ENCODE peak calls at places on chromosomes 16 and 17, in seven cellular contexts. One of them, this sample, is unnamed. For H3K9me3, the result is how much of the 10 kb centered on the place peaks cover.

GRCh38 chr17:82787081-82787848 is 35.4 kb downstream of the TBCD start:
- ATAC-seq in T-helper 17 cell: no peak
- ATAC-seq in CD4-positive, CD25-positive, alpha-beta regulatory T cell: no peak
- ATAC-seq in Panc1: no peak
- ATAC-seq in upper lobe of left lung: no peak
- ATAC-seq in K562: no peak
- ATAC-seq in CD8-positive, alpha-beta T cell: no peak
- ATAC-seq in this sample: peak

GRCh38 chr17:80891096-80892018 is 100.3 kb upstream of the CHMP6 start:
- ATAC-seq in T-helper 17 cell: peak
- ATAC-seq in CD4-positive, CD25-positive, alpha-beta regulatory T cell: peak
- ATAC-seq in Panc1: peak
- ATAC-seq in upper lobe of left lung: no peak
- ATAC-seq in K562: peak
- ATAC-seq in CD8-positive, alpha-beta T cell: peak
- ATAC-seq in this sample: peak

GRCh38 chr17:49294126-49294525 is 63.5 kb upstream of the PHOSPHO1 start:
- ATAC-seq in T-helper 17 cell: no peak
- ATAC-seq in CD4-positive, CD25-positive, alpha-beta regulatory T cell: no peak
- ATAC-seq in Panc1: no peak
- ATAC-seq in upper lobe of left lung: no peak
- ATAC-seq in K562: no peak
- ATAC-seq in CD8-positive, alpha-beta T cell: no peak
- ATAC-seq in this sample: no peak

GRCh38 chr17:55089955-55090573 is 121.5 kb downstream of the STXBP4 start:
- ATAC-seq in T-helper 17 cell: peak
- ATAC-seq in CD4-positive, CD25-positive, alpha-beta regulatory T cell: peak
- ATAC-seq in Panc1: no peak
- ATAC-seq in upper lobe of left lung: no peak
- ATAC-seq in K562: peak
- ATAC-seq in CD8-positive, alpha-beta T cell: peak
- ATAC-seq in this sample: no peak

GRCh38 chr16:3999479-3999868 is 116.8 kb downstream of the ADCY9 start:
- ATAC-seq in T-helper 17 cell: no peak
- ATAC-seq in CD4-positive, CD25-positive, alpha-beta regulatory T cell: no peak
- ATAC-seq in Panc1: no peak
- ATAC-seq in upper lobe of left lung: no peak
- ATAC-seq in K562: no peak
- ATAC-seq in CD8-positive, alpha-beta T cell: no peak
- ATAC-seq in this sample: peak

GRCh38 chr16:86798247-86799041 is 220.1 kb downstream of the FOXL1 start:
- ATAC-seq in T-helper 17 cell: no peak
- ATAC-seq in CD4-positive, CD25-positive, alpha-beta regulatory T cell: no peak
- ATAC-seq in Panc1: no peak
- ATAC-seq in upper lobe of left lung: no peak
- ATAC-seq in K562: no peak
- ATAC-seq in CD8-positive, alpha-beta T cell: no peak
- ATAC-seq in this sample: no peak

GRCh38 chr17:83024205-83024971 is 55.0 kb upstream of the METRNL start:
- ATAC-seq in T-helper 17 cell: no peak
- ATAC-seq in CD4-positive, CD25-positive, alpha-beta regulatory T cell: no peak
- ATAC-seq in Panc1: peak
- ATAC-seq in upper lobe of left lung: peak
- ATAC-seq in K562: no peak
- ATAC-seq in CD8-positive, alpha-beta T cell: no peak
- ATAC-seq in this sample: no peak

GRCh38 chr16:75326333-75326732 is 74.9 kb upstream of the BCAR1 start:
- ATAC-seq in T-helper 17 cell: peak
- ATAC-seq in CD4-positive, CD25-positive, alpha-beta regulatory T cell: peak
- ATAC-seq in Panc1: no peak
- ATAC-seq in upper lobe of left lung: no peak
- ATAC-seq in K562: no peak
- ATAC-seq in CD8-positive, alpha-beta T cell: no peak
- ATAC-seq in this sample: no peak

GRCh38 chr17:13920413-13920812 is 148.9 kb upstream of the COX10 start:
- ATAC-seq in T-helper 17 cell: no peak
- ATAC-seq in CD4-positive, CD25-positive, alpha-beta regulatory T cell: no peak
- ATAC-seq in Panc1: no peak
- ATAC-seq in upper lobe of left lung: no peak
- ATAC-seq in K562: no peak
- ATAC-seq in CD8-positive, alpha-beta T cell: no peak
- ATAC-seq in this sample: no peak

GRCh38 chr17:80503031-80503430 is 26.6 kb upstream of the NPTX1 start:
- ATAC-seq in T-helper 17 cell: no peak
- ATAC-seq in CD4-positive, CD25-positive, alpha-beta regulatory T cell: no peak
- ATAC-seq in Panc1: no peak
- ATAC-seq in upper lobe of left lung: no peak
- ATAC-seq in K562: no peak
- ATAC-seq in CD8-positive, alpha-beta T cell: no peak
- ATAC-seq in this sample: no peak

GRCh38 chr16:78611318-78611717 is 511.9 kb downstream of the WWOX start:
- ATAC-seq in T-helper 17 cell: no peak
- ATAC-seq in CD4-positive, CD25-positive, alpha-beta regulatory T cell: no peak
- ATAC-seq in Panc1: no peak
- ATAC-seq in upper lobe of left lung: no peak
- ATAC-seq in K562: no peak
- ATAC-seq in CD8-positive, alpha-beta T cell: no peak
- ATAC-seq in this sample: no peak

GRCh38 chr16:27025581-27025980 is 41.1 kb upstream of the C16orf82 start:
- ATAC-seq in T-helper 17 cell: no peak
- ATAC-seq in CD4-positive, CD25-positive, alpha-beta regulatory T cell: no peak
- ATAC-seq in Panc1: no peak
- ATAC-seq in upper lobe of left lung: no peak
- ATAC-seq in K562: peak
- ATAC-seq in CD8-positive, alpha-beta T cell: no peak
- ATAC-seq in this sample: no peak

GRCh38 chr17:67139784-67140665 is 95.7 kb downstream of the CACNG1 start:
- ATAC-seq in T-helper 17 cell: no peak
- ATAC-seq in CD4-positive, CD25-positive, alpha-beta regulatory T cell: no peak
- ATAC-seq in Panc1: no peak
- ATAC-seq in upper lobe of left lung: peak
- ATAC-seq in K562: peak
- ATAC-seq in CD8-positive, alpha-beta T cell: no peak
- ATAC-seq in this sample: no peak

GRCh38 chr16:47732122-47732805 is 271.1 kb downstream of the PHKB start:
- ATAC-seq in T-helper 17 cell: no peak
- ATAC-seq in CD4-positive, CD25-positive, alpha-beta regulatory T cell: peak
- ATAC-seq in Panc1: no peak
- ATAC-seq in upper lobe of left lung: no peak
- ATAC-seq in K562: no peak
- ATAC-seq in CD8-positive, alpha-beta T cell: no peak
- ATAC-seq in this sample: no peak

GRCh38 chr16:57374067-57374534 is 1.8 kb downstream of the CX3CL1 start:
- ATAC-seq in T-helper 17 cell: no peak
- ATAC-seq in CD4-positive, CD25-positive, alpha-beta regulatory T cell: no peak
- ATAC-seq in Panc1: no peak
- ATAC-seq in upper lobe of left lung: no peak
- ATAC-seq in K562: no peak
- ATAC-seq in CD8-positive, alpha-beta T cell: no peak
- ATAC-seq in this sample: no peak

GRCh38 chr16:48276102-48276501 is 28.8 kb upstream of the ABCC11 start:
- ATAC-seq in T-helper 17 cell: no peak
- ATAC-seq in CD4-positive, CD25-positive, alpha-beta regulatory T cell: no peak
- ATAC-seq in Panc1: no peak
- ATAC-seq in upper lobe of left lung: no peak
- ATAC-seq in K562: no peak
- ATAC-seq in CD8-positive, alpha-beta T cell: no peak
- ATAC-seq in this sample: peak

GRCh38 chr16:82993874-82994375 is 367.2 kb downstream of the CDH13 start:
- ATAC-seq in T-helper 17 cell: no peak
- ATAC-seq in CD4-positive, CD25-positive, alpha-beta regulatory T cell: no peak
- ATAC-seq in Panc1: no peak
- ATAC-seq in upper lobe of left lung: peak
- ATAC-seq in K562: no peak
- ATAC-seq in CD8-positive, alpha-beta T cell: no peak
- ATAC-seq in this sample: no peak

GRCh38 chr16:82991941-82992675 is 365.3 kb downstream of the CDH13 start:
- ATAC-seq in T-helper 17 cell: no peak
- ATAC-seq in CD4-positive, CD25-positive, alpha-beta regulatory T cell: no peak
- ATAC-seq in Panc1: no peak
- ATAC-seq in upper lobe of left lung: no peak
- ATAC-seq in K562: no peak
- ATAC-seq in CD8-positive, alpha-beta T cell: no peak
- ATAC-seq in this sample: no peak

GRCh38 chr16:82993415-82993814 is 366.6 kb downstream of the CDH13 start:
- ATAC-seq in T-helper 17 cell: no peak
- ATAC-seq in CD4-positive, CD25-positive, alpha-beta regulatory T cell: no peak
- ATAC-seq in Panc1: no peak
- ATAC-seq in upper lobe of left lung: no peak
- ATAC-seq in K562: no peak
- ATAC-seq in CD8-positive, alpha-beta T cell: no peak
- ATAC-seq in this sample: no peak

GRCh38 chr16:82991435-82991834 is 364.7 kb downstream of the CDH13 start:
- ATAC-seq in T-helper 17 cell: no peak
- ATAC-seq in CD4-positive, CD25-positive, alpha-beta regulatory T cell: no peak
- ATAC-seq in Panc1: no peak
- ATAC-seq in upper lobe of left lung: no peak
- ATAC-seq in K562: no peak
- ATAC-seq in CD8-positive, alpha-beta T cell: no peak
- ATAC-seq in this sample: no peak

DNA sequence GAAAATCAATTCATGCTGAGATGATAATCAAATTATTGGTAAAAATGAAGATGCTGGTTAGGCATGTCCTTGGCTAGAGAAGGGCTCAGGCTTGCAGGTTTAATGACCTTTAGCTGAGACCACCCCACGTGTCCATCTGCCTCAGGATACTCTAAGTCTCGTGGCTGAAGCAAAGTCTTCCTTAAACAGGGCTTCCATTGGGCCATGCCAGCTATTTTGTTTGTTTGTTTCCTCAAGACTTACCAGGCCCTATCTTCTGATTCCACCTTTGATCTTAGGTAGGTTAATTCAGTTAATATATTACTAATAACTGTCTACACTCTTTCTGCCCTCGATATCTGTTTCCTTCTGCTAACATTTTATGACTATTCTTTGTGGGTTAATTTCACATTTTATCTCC is 366.1 kb downstream of the CDH13 start:
- ATAC-seq in T-helper 17 cell: no peak
- ATAC-seq in CD4-positive, CD25-positive, alpha-beta regulatory T cell: no peak
- ATAC-seq in Panc1: no peak
- ATAC-seq in upper lobe of left lung: no peak
- ATAC-seq in K562: no peak
- ATAC-seq in CD8-positive, alpha-beta T cell: no peak
- ATAC-seq in this sample: no peak
- H3K9me3 ChIP-seq in T-helper 17 cell: under half
- H3K9me3 ChIP-seq in CD4-positive, CD25-positive, alpha-beta regulatory T cell: under half
- H3K9me3 ChIP-seq in Panc1: under half
- H3K9me3 ChIP-seq in upper lobe of left lung: under half
- H3K9me3 ChIP-seq in K562: under half
- H3K9me3 ChIP-seq in CD8-positive, alpha-beta T cell: under half
- H3K9me3 ChIP-seq in this sample: under half

DNA sequence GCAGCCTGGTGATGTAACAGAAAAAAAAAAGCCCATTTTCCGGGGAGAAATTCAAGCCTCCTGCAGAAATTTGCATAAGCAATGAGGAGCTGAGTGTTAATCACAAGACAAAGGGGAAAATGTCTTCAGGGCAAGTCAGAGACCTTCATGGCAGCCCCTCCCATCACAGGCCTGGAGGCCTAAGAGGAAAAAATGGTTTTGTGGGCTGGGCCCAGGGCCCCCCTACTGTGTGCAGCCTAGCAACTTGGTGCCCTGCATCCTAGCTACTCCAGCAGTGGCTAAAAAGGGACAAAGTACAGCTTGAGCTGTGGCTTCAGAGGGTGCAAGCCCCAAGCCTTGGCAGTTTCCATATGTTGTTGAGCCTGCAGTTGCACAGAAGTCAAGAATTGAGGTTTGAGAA is 49.7 kb downstream of the AHSP start:
- ATAC-seq in T-helper 17 cell: no peak
- ATAC-seq in CD4-positive, CD25-positive, alpha-beta regulatory T cell: no peak
- ATAC-seq in Panc1: no peak
- ATAC-seq in upper lobe of left lung: no peak
- ATAC-seq in K562: no peak
- ATAC-seq in CD8-positive, alpha-beta T cell: no peak
- ATAC-seq in this sample: no peak
- H3K9me3 ChIP-seq in T-helper 17 cell: under half
- H3K9me3 ChIP-seq in CD4-positive, CD25-positive, alpha-beta regulatory T cell: under half
- H3K9me3 ChIP-seq in Panc1: under half
- H3K9me3 ChIP-seq in upper lobe of left lung: under half
- H3K9me3 ChIP-seq in K562: under half
- H3K9me3 ChIP-seq in CD8-positive, alpha-beta T cell: under half
- H3K9me3 ChIP-seq in this sample: under half

GRCh38 chr17:22512057-22512456 is 819.7 kb downstream of the KCNJ18 start:
- ATAC-seq in T-helper 17 cell: no peak
- ATAC-seq in CD4-positive, CD25-positive, alpha-beta regulatory T cell: no peak
- ATAC-seq in Panc1: no peak
- ATAC-seq in upper lobe of left lung: no peak
- ATAC-seq in K562: no peak
- ATAC-seq in CD8-positive, alpha-beta T cell: no peak
- ATAC-seq in this sample: no peak
- H3K9me3 ChIP-seq in T-helper 17 cell: under half
- H3K9me3 ChIP-seq in CD4-positive, CD25-positive, alpha-beta regulatory T cell: under half
- H3K9me3 ChIP-seq in Panc1: under half
- H3K9me3 ChIP-seq in upper lobe of left lung: under half
- H3K9me3 ChIP-seq in K562: under half
- H3K9me3 ChIP-seq in CD8-positive, alpha-beta T cell: under half
- H3K9me3 ChIP-seq in this sample: under half

DNA sequence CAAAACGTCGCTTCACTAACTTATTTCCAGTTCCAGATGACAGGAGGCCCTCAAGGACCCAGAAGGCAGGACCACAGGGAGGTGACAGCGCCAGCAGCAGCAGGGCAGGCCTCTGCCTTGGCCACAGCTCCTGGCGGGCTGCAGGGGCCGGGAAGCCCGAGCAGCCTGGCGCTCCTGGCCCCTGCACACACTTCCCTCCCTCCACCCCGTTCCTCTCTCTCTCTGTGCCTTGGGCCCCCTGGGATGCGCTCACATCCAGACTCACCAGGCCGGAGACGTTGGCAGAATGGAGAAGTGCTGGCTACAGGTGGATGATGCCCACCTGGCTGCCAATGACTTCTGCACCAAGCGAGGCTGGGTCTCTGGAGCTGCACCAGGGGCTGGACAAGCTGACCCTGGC is 12.7 kb downstream of the ZNF594 start:
- ATAC-seq in T-helper 17 cell: no peak
- ATAC-seq in CD4-positive, CD25-positive, alpha-beta regulatory T cell: no peak
- ATAC-seq in Panc1: no peak
- ATAC-seq in upper lobe of left lung: no peak
- ATAC-seq in K562: no peak
- ATAC-seq in CD8-positive, alpha-beta T cell: no peak
- ATAC-seq in this sample: no peak
- H3K9me3 ChIP-seq in T-helper 17 cell: under half
- H3K9me3 ChIP-seq in CD4-positive, CD25-positive, alpha-beta regulatory T cell: half or more
- H3K9me3 ChIP-seq in Panc1: half or more
- H3K9me3 ChIP-seq in upper lobe of left lung: half or more
- H3K9me3 ChIP-seq in K562: under half
- H3K9me3 ChIP-seq in CD8-positive, alpha-beta T cell: under half
- H3K9me3 ChIP-seq in this sample: under half

This sample was measured in gastroesophageal sphincter.